ENCODE peak calls at places on chromosomes 16 and 17, in seven cellular contexts. Q, Y, L, A, I, U and G are unnamed samples.

GRCh38 chr17:48505788-48506187 is 25.0 kb downstream of the HOXB1 start:
- DNase-seq in Y (peak; percentile 15), L (peak; percentile 14), Q (no peak), U (no peak), I (no peak), A (no peak), G (no peak)

GRCh38 chr16:27969574-27969973 is 93.9 kb downstream of the GSG1L start:
- DNase-seq in L (no peak), I (no peak), A (no peak), Q (no peak), Y (no peak), U (no peak), G (no peak)

GRCh38 chr16:52785653-52786052 is 238.7 kb upstream of the TOX3 start:
- DNase-seq in Q (no peak), L (peak; percentile 56), A (no peak), I (no peak), Y (no peak), U (no peak), G (no peak)

GRCh38 chr17:19876524-19877161 is 8.9 kb upstream of the ULK2 start:
- DNase-seq in I (no peak), L (peak; percentile 25), A (peak; percentile 60), U (peak; percentile 88), Q (peak; percentile 70), Y (peak; percentile 11), G (peak; percentile 15)

GRCh38 chr17:50583636-50584035 is 23.1 kb downstream of the CACNA1G start:
- DNase-seq in Y (no peak), Q (no peak), L (no peak), U (no peak), A (peak; percentile 51), I (no peak), G (no peak)

GRCh38 chr16:67979955-67980678 is at the start of gene DPEP3:
- DNase-seq in A (no peak), U (no peak), I (no peak), Q (peak; percentile 82), Y (no peak), L (no peak), G (no peak)

GRCh38 chr17:56451629-56452028 is 141.9 kb upstream of the NOG start:
- DNase-seq in Q (no peak), L (no peak), A (no peak), U (no peak), I (no peak), Y (no peak), G (no peak)

GRCh38 chr17:73532441-73532901 is 111.8 kb downstream of the SDK2 start:
- DNase-seq in A (no peak), U (no peak), L (peak; percentile 6), Y (no peak), I (no peak), Q (no peak), G (no peak)

GRCh38 chr17:51718945-51719344 is 439.6 kb downstream of the CA10 start:
- DNase-seq in Q (no peak), U (no peak), L (no peak), A (no peak), Y (no peak), I (no peak), G (no peak)

GRCh38 chr17:5812590-5812989 is 228.3 kb upstream of the NLRP1 start:
- DNase-seq in Q (no peak), U (no peak), I (no peak), A (no peak), Y (no peak), L (no peak), G (no peak)

GRCh38 chr17:5809580-5810188 is 225.4 kb upstream of the NLRP1 start:
- DNase-seq in Y (no peak), I (no peak), A (no peak), U (no peak), L (no peak), Q (no peak), G (no peak)

GRCh38 chr17:5804226-5804625 is 219.9 kb upstream of the NLRP1 start:
- DNase-seq in U (no peak), Y (no peak), A (no peak), I (no peak), L (no peak), Q (no peak), G (no peak)

GRCh38 chr17:5813357-5813756 is 229.0 kb upstream of the NLRP1 start:
- DNase-seq in I (no peak), A (no peak), Y (no peak), U (no peak), L (no peak), Q (no peak), G (no peak)

DNA sequence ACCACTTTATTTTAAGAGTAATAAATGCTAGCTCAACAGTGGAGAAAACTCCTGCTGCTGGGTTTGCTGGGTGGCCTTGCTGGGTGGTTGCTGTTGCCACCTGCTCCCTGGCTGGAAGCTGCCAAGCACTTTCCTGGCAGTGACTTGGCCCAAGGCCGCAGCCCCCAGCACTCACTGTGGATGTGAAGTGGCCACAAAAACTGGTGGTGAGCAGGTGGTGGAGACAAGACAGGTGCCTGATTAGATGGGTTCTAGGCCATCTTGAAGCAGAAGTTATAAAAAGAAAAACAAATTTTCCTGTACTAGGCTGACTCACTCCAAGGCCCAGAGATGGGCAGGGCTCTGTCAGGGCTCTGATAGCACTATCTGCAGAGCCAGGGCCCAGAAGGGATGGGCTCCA is 224.7 kb upstream of the NLRP1 start:
- DNase-seq in A (no peak), I (no peak), Y (no peak), U (no peak), Q (no peak), L (no peak), G (no peak)
- H3K9me3 ChIP-seq in A (peaks cover 39% of the 10 kb centered on the region), I (peaks cover 3% of the 10 kb centered on the region), Y (peaks cover 35% of the 10 kb centered on the region), U (peaks cover 49% of the 10 kb centered on the region), Q (peaks cover 31% of the 10 kb centered on the region), L (peaks cover 29% of the 10 kb centered on the region), G (peaks cover 10% of the 10 kb centered on the region)

DNA sequence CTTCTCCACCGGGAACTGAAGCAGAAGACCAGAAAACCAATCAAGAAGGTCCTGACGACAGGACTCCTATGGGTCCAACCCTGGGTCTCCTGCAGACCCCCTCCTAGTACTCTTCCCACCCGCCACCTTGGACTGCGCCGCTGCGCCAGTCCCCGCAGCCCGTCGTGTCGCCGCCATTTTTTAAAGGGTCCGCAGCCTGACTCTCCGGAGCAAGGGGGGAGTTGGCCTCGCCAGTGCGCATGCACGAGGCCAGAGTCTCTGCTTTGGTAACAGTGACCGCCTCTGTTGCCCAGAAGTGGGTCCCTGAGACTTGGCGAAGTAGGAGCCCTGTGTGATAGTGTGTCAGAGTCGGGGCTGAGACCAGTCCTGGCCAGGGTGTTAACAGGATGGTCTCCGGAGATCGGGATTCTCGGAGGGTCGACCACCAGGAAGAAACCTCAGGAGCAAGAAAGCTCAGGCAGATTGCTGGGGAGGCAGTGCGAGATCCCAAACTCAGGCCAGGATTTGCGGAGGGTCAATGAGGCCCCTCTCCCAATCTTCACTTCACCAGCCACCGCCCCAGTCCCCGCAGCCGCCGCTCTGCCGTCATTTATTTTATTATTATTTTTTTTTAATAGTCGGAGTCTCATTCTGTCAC is 612.5 kb downstream of the KCNJ18 start:
- DNase-seq in A (no peak), L (no peak), Y (no peak), Q (peak; percentile 46), U (no peak), I (no peak), G (no peak)
- H3K9me3 ChIP-seq in A (peaks cover 57% of the 10 kb centered on the region), L (peaks cover 79% of the 10 kb centered on the region), Y (no peaks in the 10 kb centered on the region), Q (no peaks in the 10 kb centered on the region), U (peaks cover 51% of the 10 kb centered on the region), I (no peaks in the 10 kb centered on the region), G (no peaks in the 10 kb centered on the region)

DNA sequence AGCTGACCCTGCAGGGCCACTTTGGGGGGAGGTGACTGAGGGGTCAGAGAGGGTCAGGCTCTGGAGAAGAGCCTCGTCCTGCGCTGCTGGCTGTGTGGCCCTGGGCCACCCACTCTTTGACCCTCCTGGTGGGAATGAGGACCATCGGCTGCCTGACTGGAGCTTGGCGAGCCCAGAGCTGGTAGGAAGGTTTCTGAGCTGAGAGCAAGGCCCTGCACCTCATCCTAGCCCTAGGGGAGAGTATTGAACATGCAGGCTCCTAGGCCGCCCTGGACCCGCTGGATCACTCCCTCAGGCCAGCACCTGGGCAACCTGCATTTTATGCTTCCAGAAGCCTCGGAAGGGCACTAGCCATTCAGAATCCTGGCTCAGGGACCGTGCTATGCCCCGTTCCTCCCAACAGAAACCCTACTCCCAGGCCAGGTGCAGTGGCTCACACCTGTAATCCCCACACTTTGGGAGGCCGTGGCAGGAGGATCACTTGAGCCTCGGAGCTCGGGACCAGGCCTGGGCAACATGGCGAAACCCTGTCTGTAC is 14.5 kb downstream of the MAP2K3 start:
- DNase-seq in Q (peak; percentile 54), U (no peak), Y (no peak), L (no peak), I (no peak), A (no peak), G (no peak)
- H3K9me3 ChIP-seq in Q (no peaks in the 10 kb centered on the region), U (no peaks in the 10 kb centered on the region), Y (no peaks in the 10 kb centered on the region), L (peaks cover 5% of the 10 kb centered on the region), I (no peaks in the 10 kb centered on the region), A (no peaks in the 10 kb centered on the region), G (no peaks in the 10 kb centered on the region)

GRCh38 chr17:80927791-80928216 is 63.8 kb upstream of the CHMP6 start:
- DNase-seq in A (no peak), L (no peak), U (peak; percentile 35), Q (no peak), Y (no peak), I (no peak), G (no peak)
- H3K9me3 ChIP-seq in A (no peaks in the 10 kb centered on the region), L (no peaks in the 10 kb centered on the region), U (no peaks in the 10 kb centered on the region), Q (no peaks in the 10 kb centered on the region), Y (no peaks in the 10 kb centered on the region), I (no peaks in the 10 kb centered on the region), G (no peaks in the 10 kb centered on the region)

GRCh38 chr17:27158390-27158789 is 135.5 kb upstream of the WSB1 start:
- DNase-seq in L (no peak), U (peak; percentile 55), A (no peak), I (peak; percentile 22), Y (no peak), Q (peak; percentile 44), G (no peak)
- H3K9me3 ChIP-seq in L (no peaks in the 10 kb centered on the region), U (peaks cover 9% of the 10 kb centered on the region), A (no peaks in the 10 kb centered on the region), I (no peaks in the 10 kb centered on the region), Y (no peaks in the 10 kb centered on the region), Q (no peaks in the 10 kb centered on the region), G (no peaks in the 10 kb centered on the region)

DNA sequence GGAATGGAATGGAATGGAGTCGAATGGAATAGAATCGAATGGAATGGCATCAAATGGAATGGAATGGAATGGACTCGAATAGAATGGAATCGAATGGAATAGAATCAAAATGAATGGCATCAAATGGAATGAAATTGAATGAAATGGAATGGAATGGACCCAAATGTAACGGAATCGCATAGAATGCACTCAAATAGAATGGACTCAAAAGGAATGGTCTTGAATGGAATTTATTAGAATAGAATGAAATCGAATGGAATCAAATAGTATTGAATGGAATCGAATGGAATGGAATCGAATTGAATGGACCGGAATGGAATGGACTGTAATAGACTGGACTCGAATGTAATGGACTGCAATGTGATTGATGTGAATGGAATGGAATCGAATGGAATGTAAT is 501.4 kb upstream of the WSB1 start:
- DNase-seq in I (no peak), Y (no peak), U (no peak), A (no peak), Q (no peak), L (no peak), G (no peak)
- H3K9me3 ChIP-seq in I (no peaks in the 10 kb centered on the region), Y (peaks cover 69% of the 10 kb centered on the region), U (peaks cover 100% of the 10 kb centered on the region), A (peaks cover 100% of the 10 kb centered on the region), Q (peaks cover 12% of the 10 kb centered on the region), L (peaks cover 98% of the 10 kb centered on the region), G (peaks cover 24% of the 10 kb centered on the region)

GRCh38 chr17:3381957-3382356 is 4.2 kb downstream of the OR3A2 start:
- DNase-seq in U (no peak), Q (no peak), I (no peak), Y (no peak), L (no peak), A (no peak), G (no peak)
- H3K9me3 ChIP-seq in U (no peaks in the 10 kb centered on the region), Q (no peaks in the 10 kb centered on the region), I (no peaks in the 10 kb centered on the region), Y (no peaks in the 10 kb centered on the region), L (no peaks in the 10 kb centered on the region), A (no peaks in the 10 kb centered on the region), G (no peaks in the 10 kb centered on the region)